ENCODE peak calls at places on chromosomes 16 and 17, in seven cellular contexts. J is BE2C, E is AG04450, Z is H1, X is SK-N-SH, W is body of pancreas, C is ascending aorta. L is an unnamed sample.
A peak's percentile ranks its signal among the peaks of the same experiment; 100 is the strongest.

GRCh38 chr16:3148256-3149192 is 13.7 kb downstream of the ZNF213 start:
- DNase-seq in W (no peak), Z (no peak), E (no peak), C (no peak), J (no peak), X (no peak), L (no peak)

GRCh38 chr16:49441366-49441780 is 67.8 kb downstream of the C16orf78 start:
- DNase-seq in Z (peak; percentile 68), W (peak; percentile 33), J (peak; percentile 59), C (no peak), E (no peak), X (peak; percentile 53), L (no peak)

GRCh38 chr17:49076575-49077384 is 55.8 kb upstream of the B4GALNT2 start:
- DNase-seq in X (no peak), C (no peak), E (peak; percentile 53), W (no peak), Z (no peak), J (no peak), L (peak; percentile 34)

GRCh38 chr17:81394831-81395599 is at the start of gene BAHCC1:
- DNase-seq in Z (peak; percentile 97), C (peak; percentile 100), E (peak; percentile 99), W (peak; percentile 100), J (peak; percentile 100), X (peak; percentile 97), L (peak; percentile 97)

GRCh38 chr17:34579017-34579946 is at the start of gene TMEM132E:
- DNase-seq in W (peak; percentile 21), E (no peak), Z (peak; percentile 75), X (peak; percentile 75), C (no peak), J (peak; percentile 52), L (no peak)

GRCh38 chr16:79993810-79994209 is 393.3 kb upstream of the MAF start:
- DNase-seq in C (no peak), E (no peak), W (no peak), X (no peak), J (no peak), Z (no peak), L (no peak)

GRCh38 chr16:57131351-57131970 is 39.1 kb downstream of the CPNE2 start:
- DNase-seq in W (no peak), J (no peak), C (no peak), Z (no peak), X (no peak), E (no peak), L (no peak)

GRCh38 chr16:23385441-23385840 is 67.5 kb downstream of the COG7 start:
- DNase-seq in Z (no peak), J (no peak), W (no peak), X (no peak), E (no peak), C (no peak), L (no peak)

GRCh38 chr16:49690778-49691177 is 165.1 kb downstream of the ZNF423 start:
- DNase-seq in Z (no peak), C (no peak), J (no peak), W (no peak), E (no peak), X (no peak), L (no peak)

GRCh38 chr17:35315971-35316370 is 57.5 kb downstream of the SLFN11 start:
- DNase-seq in E (no peak), Z (no peak), X (no peak), J (no peak), C (no peak), W (no peak), L (no peak)

GRCh38 chr17:79664925-79665738 is 54.3 kb upstream of the RBFOX3 start:
- DNase-seq in X (peak; percentile 74), J (peak; percentile 40), C (no peak), W (peak; percentile 86), E (no peak), Z (peak; percentile 72), L (no peak)

DNA sequence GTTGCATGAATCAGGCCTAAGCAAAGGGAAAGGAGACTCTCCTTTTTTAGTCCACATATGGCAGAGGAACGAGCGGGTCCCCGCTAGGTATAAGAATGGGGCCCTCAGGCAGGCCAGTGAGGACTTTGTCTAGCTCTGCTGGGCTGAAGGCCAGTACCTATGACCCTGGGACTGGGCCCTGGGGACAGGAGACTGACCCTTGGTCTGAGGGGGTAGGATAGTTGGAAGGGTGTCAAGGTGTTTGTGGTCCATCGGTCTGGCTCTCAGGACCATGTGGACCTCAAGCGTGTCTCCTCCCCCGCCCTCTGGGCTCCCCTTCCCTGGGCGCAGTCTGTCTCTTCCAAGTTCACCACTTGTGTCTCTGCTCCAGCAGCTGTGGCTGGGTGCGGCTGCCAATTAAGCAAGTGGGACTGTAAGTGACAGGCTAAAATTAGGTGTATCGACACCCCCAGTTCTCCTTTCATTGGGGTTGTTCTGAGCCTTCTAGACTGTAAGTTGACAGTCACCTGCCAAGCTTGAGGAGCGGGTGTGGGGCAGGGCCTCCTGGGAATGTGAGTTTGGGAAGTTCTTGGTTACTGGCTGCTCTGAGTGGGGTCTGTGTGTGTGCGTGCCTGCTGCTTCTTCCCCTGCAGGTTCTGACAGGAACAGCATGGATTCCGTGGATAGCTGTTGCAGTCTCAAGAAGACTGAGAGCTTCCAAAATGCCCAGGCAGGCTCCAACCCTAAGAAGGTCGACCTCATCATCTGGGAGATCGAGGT is 24.5 kb downstream of the AKAP1 start:
- DNase-seq in C (no peak), W (no peak), X (no peak), Z (no peak), J (peak; percentile 38), E (no peak), L (no peak)
- TF ChIP-seq CTCF in C (no peak), W (no peak), X (peak; percentile 22), Z (peak; percentile 31), J (peak; percentile 42), E (peak; percentile 26), L (no peak)

GRCh38 chr16:77636615-77637014 is 85.7 kb upstream of the NUDT7 start:
- DNase-seq in W (no peak), J (no peak), Z (no peak), X (no peak), E (no peak), C (no peak), L (no peak)

DNA sequence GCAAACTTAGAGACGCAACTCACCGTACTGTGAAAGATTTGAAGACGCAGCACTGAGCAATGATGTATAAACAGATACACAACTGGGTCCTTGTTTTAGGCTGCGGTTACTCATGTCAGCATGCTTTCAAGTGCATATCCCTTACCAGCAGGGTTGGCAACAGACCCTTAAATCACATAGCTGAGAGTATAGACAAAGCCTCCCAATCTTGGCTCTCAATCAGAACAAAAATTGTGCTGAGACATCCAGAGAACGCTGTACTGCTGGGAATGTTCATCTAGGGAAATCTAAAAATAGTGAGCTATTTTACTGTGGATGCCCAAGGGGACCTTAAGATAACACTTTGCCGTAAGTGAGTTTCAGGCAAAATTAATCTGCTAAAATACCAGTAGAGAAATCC is 84.4 kb upstream of the NUDT7 start:
- DNase-seq in E (no peak), C (no peak), J (no peak), W (no peak), X (no peak), Z (no peak), L (no peak)
- H3K4me3 ChIP-seq in E (no peak overlapping the region), C (no peak overlapping the region), J (no peak overlapping the region), W (no peak overlapping the region), X (no peak overlapping the region), Z (no peak overlapping the region), L (no peak overlapping the region)

GRCh38 chr17:75115545-75115944 is 5.8 kb downstream of the ARMC7 start:
- DNase-seq in C (no peak), X (no peak), J (no peak), Z (no peak), E (no peak), W (no peak), L (no peak)
- TF ChIP-seq CTCF in C (no peak), X (no peak), J (no peak), Z (no peak), E (no peak), W (no peak), L (no peak)

DNA sequence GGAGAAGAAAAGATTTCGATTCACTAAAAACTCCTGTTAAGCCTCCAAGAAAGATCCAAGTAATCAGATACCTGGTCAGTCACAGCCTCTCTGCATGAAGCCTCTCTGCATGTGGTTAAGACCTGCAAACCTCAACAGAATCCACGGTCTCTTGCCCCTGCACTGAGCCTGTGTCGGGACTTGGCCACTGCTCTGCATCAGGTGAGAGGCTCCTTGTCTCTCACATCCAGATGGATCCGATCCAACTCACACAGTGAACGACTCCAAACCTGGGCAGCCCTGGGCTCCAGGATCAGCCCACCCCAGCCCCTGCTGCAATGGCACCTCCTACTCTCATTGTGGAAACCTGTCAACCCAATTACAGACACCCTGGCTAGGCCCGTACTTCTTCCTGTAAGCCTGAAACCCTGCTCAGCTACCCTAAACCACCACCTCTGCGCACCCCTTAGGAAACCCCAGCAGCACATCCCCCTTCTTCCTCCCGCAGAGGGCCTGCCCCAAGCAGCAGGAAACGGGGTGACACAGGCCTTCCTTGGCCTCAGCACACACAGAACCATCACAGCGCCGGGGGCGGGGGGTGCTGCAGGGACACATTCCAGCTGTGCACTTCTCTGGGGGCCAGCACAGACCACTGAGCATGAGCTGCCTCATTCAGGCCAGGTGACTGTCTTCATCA is 129.5 kb downstream of the ANKRD11 start:
- DNase-seq in X (no peak), E (no peak), Z (no peak), W (peak; percentile 36), C (no peak), J (no peak), L (no peak)
- H3K4me3 ChIP-seq in X (no peak overlapping the region), E (no peak overlapping the region), Z (no peak overlapping the region), W (no peak overlapping the region), C (no peak overlapping the region), J (no peak overlapping the region), L (no peak overlapping the region)

GRCh38 chr17:58595194-58595792 is 80.9 kb upstream of the MTMR4 start:
- DNase-seq in E (no peak), C (no peak), W (no peak), J (no peak), Z (no peak), X (no peak), L (no peak)
- TF ChIP-seq CTCF in E (no peak), C (no peak), W (no peak), J (no peak), Z (no peak), X (no peak), L (no peak)

GRCh38 chr16:73032548-73033270 is 15.2 kb downstream of the ZFHX3 start:
- DNase-seq in E (no peak), X (no peak), Z (peak; percentile 74), J (no peak), C (no peak), W (no peak), L (no peak)
- H3K4me3 ChIP-seq in E (no peak overlapping the region), X (no peak overlapping the region), Z (no peak overlapping the region), J (no peak overlapping the region), C (no peak overlapping the region), W (no peak overlapping the region), L (no peak overlapping the region)

GRCh38 chr16:70582280-70582978 is 58.8 kb downstream of the SF3B3 start:
- DNase-seq in J (no peak), C (no peak), W (no peak), E (no peak), Z (no peak), X (no peak), L (no peak)
- TF ChIP-seq CTCF in J (peak; percentile 44), C (peak; percentile 10), W (no peak), E (peak; percentile 27), Z (peak; percentile 61), X (peak; percentile 32), L (peak; percentile 28)

DNA sequence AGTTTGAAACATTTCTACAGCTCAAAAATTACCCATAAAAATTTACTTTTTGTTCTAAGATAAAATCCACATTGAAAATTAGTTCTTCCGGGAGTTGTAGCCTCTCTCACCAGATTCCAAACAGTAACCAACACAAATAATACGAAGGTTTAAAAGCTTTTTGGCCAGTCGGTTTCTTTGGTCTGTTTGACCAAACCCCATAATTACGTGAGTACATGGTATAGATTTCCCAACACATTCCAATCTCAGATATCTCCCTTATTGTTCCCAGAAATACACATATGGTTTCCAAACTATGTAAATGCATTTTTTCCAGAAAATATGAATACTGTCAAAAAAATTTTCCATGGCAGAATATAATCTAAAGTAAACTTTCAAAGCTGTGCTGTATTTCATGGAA is 722.0 kb downstream of the KCNJ2 start:
- DNase-seq in C (no peak), J (no peak), Z (no peak), E (no peak), W (no peak), X (no peak), L (no peak)
- H3K4me3 ChIP-seq in C (no peak overlapping the region), J (no peak overlapping the region), Z (no peak overlapping the region), E (no peak overlapping the region), W (no peak overlapping the region), X (no peak overlapping the region), L (no peak overlapping the region)